ENCODE peak calls at places on chromosomes 4 and X, in eight cellular contexts. One of them, this sample, is unnamed.

GRCh38 chr4:47809654-47810203 is 28.1 kb downstream of the CORIN start:
- DNase-seq in GM12878: no peak
- DNase-seq in A549: no peak
- DNase-seq in endothelial cell of umbilical vein: no peak
- DNase-seq in fibroblast of lung: no peak
- DNase-seq in SK-N-SH: no peak
- DNase-seq in hepatocyte: no peak
- DNase-seq in PC-3: no peak
- DNase-seq in this sample: no peak

GRCh38 chrX:153974003-153974725 is 1.6 kb downstream of the TMEM187 start:
- DNase-seq in GM12878: no peak
- DNase-seq in A549: no peak
- DNase-seq in endothelial cell of umbilical vein: peak; percentile 13
- DNase-seq in fibroblast of lung: no peak
- DNase-seq in SK-N-SH: no peak
- DNase-seq in hepatocyte: no peak
- DNase-seq in PC-3: no peak
- DNase-seq in this sample: peak; percentile 20

GRCh38 chr4:121510260-121510942 is 129.6 kb upstream of the QRFPR start:
- DNase-seq in GM12878: no peak
- DNase-seq in A549: no peak
- DNase-seq in endothelial cell of umbilical vein: no peak
- DNase-seq in fibroblast of lung: no peak
- DNase-seq in SK-N-SH: no peak
- DNase-seq in hepatocyte: no peak
- DNase-seq in PC-3: no peak
- DNase-seq in this sample: no peak

GRCh38 chr4:157014621-157015591 is 43.3 kb upstream of the PDGFC start:
- DNase-seq in GM12878: no peak
- DNase-seq in A549: no peak
- DNase-seq in endothelial cell of umbilical vein: no peak
- DNase-seq in fibroblast of lung: peak; percentile 91
- DNase-seq in SK-N-SH: no peak
- DNase-seq in hepatocyte: peak; percentile 7
- DNase-seq in PC-3: peak; percentile 69
- DNase-seq in this sample: peak; percentile 32

GRCh38 chr4:47855350-47855749 is 17.5 kb upstream of the CORIN start:
- DNase-seq in GM12878: no peak
- DNase-seq in A549: no peak
- DNase-seq in endothelial cell of umbilical vein: no peak
- DNase-seq in fibroblast of lung: peak; percentile 48
- DNase-seq in SK-N-SH: no peak
- DNase-seq in hepatocyte: no peak
- DNase-seq in PC-3: no peak
- DNase-seq in this sample: no peak

GRCh38 chr4:94216394-94216793 is 8.7 kb downstream of the SMARCAD1 start:
- DNase-seq in GM12878: no peak
- DNase-seq in A549: no peak
- DNase-seq in endothelial cell of umbilical vein: no peak
- DNase-seq in fibroblast of lung: no peak
- DNase-seq in SK-N-SH: no peak
- DNase-seq in hepatocyte: no peak
- DNase-seq in PC-3: no peak
- DNase-seq in this sample: no peak

GRCh38 chrX:26915064-26915463 is 548.1 kb downstream of the PPP4R3C start:
- DNase-seq in GM12878: no peak
- DNase-seq in A549: no peak
- DNase-seq in endothelial cell of umbilical vein: peak; percentile 73
- DNase-seq in fibroblast of lung: no peak
- DNase-seq in SK-N-SH: no peak
- DNase-seq in hepatocyte: no peak
- DNase-seq in PC-3: no peak
- DNase-seq in this sample: no peak

GRCh38 chr4:24089831-24090531 is 200.1 kb upstream of the PPARGC1A start:
- DNase-seq in GM12878: no peak
- DNase-seq in A549: no peak
- DNase-seq in endothelial cell of umbilical vein: no peak
- DNase-seq in fibroblast of lung: peak; percentile 89
- DNase-seq in SK-N-SH: no peak
- DNase-seq in hepatocyte: no peak
- DNase-seq in PC-3: peak; percentile 1
- DNase-seq in this sample: no peak

GRCh38 chr4:14583331-14583730 is 418.9 kb upstream of the CPEB2 start:
- DNase-seq in GM12878: no peak
- DNase-seq in A549: no peak
- DNase-seq in endothelial cell of umbilical vein: no peak
- DNase-seq in fibroblast of lung: no peak
- DNase-seq in SK-N-SH: no peak
- DNase-seq in hepatocyte: peak; percentile 7
- DNase-seq in PC-3: peak; percentile 58
- DNase-seq in this sample: no peak

GRCh38 chrX:70454441-70455365 is 10.1 kb downstream of the DLG3 start:
- DNase-seq in GM12878: no peak
- DNase-seq in A549: peak; percentile 57
- DNase-seq in endothelial cell of umbilical vein: peak; percentile 49
- DNase-seq in fibroblast of lung: peak; percentile 66
- DNase-seq in SK-N-SH: peak; percentile 88
- DNase-seq in hepatocyte: peak; percentile 89
- DNase-seq in PC-3: peak; percentile 93
- DNase-seq in this sample: peak; percentile 95

GRCh38 chr4:78551420-78552351 is at the start of gene ANXA3:
- DNase-seq in GM12878: no peak
- DNase-seq in A549: peak; percentile 57
- DNase-seq in endothelial cell of umbilical vein: peak; percentile 39
- DNase-seq in fibroblast of lung: no peak
- DNase-seq in SK-N-SH: peak; percentile 72
- DNase-seq in hepatocyte: peak; percentile 85
- DNase-seq in PC-3: peak; percentile 74
- DNase-seq in this sample: peak; percentile 76

GRCh38 chr4:95178938-95179337 is 369.8 kb downstream of the UNC5C start:
- DNase-seq in GM12878: no peak
- DNase-seq in A549: no peak
- DNase-seq in endothelial cell of umbilical vein: no peak
- DNase-seq in fibroblast of lung: no peak
- DNase-seq in SK-N-SH: no peak
- DNase-seq in hepatocyte: no peak
- DNase-seq in PC-3: peak; percentile 10
- DNase-seq in this sample: no peak

GRCh38 chr4:30619679-30620078 is 100.5 kb upstream of the PCDH7 start:
- DNase-seq in GM12878: peak; percentile 5
- DNase-seq in A549: no peak
- DNase-seq in endothelial cell of umbilical vein: no peak
- DNase-seq in fibroblast of lung: peak; percentile 84
- DNase-seq in SK-N-SH: no peak
- DNase-seq in hepatocyte: no peak
- DNase-seq in PC-3: no peak
- DNase-seq in this sample: no peak

GRCh38 chr4:30839583-30840520 is 119.7 kb downstream of the PCDH7 start:
- DNase-seq in GM12878: no peak
- DNase-seq in A549: no peak
- DNase-seq in endothelial cell of umbilical vein: peak; percentile 2
- DNase-seq in fibroblast of lung: peak; percentile 79
- DNase-seq in SK-N-SH: no peak
- DNase-seq in hepatocyte: peak; percentile 29
- DNase-seq in PC-3: peak; percentile 12
- DNase-seq in this sample: no peak

GRCh38 chrX:84064814-84065213 is 123.2 kb downstream of the RPS6KA6 start:
- DNase-seq in GM12878: no peak
- DNase-seq in A549: no peak
- DNase-seq in endothelial cell of umbilical vein: no peak
- DNase-seq in fibroblast of lung: no peak
- DNase-seq in SK-N-SH: no peak
- DNase-seq in hepatocyte: no peak
- DNase-seq in PC-3: peak; percentile 72
- DNase-seq in this sample: no peak

GRCh38 chr4:8664976-8665375 is 72.4 kb downstream of the CPZ start:
- DNase-seq in GM12878: no peak
- DNase-seq in A549: no peak
- DNase-seq in endothelial cell of umbilical vein: no peak
- DNase-seq in fibroblast of lung: no peak
- DNase-seq in SK-N-SH: no peak
- DNase-seq in hepatocyte: no peak
- DNase-seq in PC-3: no peak
- DNase-seq in this sample: no peak
- TF ChIP-seq CTCF in GM12878: no peak
- TF ChIP-seq CTCF in A549: no peak
- TF ChIP-seq CTCF in endothelial cell of umbilical vein: no peak
- TF ChIP-seq CTCF in fibroblast of lung: no peak
- TF ChIP-seq CTCF in SK-N-SH: no peak
- TF ChIP-seq CTCF in hepatocyte: no peak
- TF ChIP-seq CTCF in PC-3: no peak
- TF ChIP-seq CTCF in this sample: peak; percentile 44

DNA sequence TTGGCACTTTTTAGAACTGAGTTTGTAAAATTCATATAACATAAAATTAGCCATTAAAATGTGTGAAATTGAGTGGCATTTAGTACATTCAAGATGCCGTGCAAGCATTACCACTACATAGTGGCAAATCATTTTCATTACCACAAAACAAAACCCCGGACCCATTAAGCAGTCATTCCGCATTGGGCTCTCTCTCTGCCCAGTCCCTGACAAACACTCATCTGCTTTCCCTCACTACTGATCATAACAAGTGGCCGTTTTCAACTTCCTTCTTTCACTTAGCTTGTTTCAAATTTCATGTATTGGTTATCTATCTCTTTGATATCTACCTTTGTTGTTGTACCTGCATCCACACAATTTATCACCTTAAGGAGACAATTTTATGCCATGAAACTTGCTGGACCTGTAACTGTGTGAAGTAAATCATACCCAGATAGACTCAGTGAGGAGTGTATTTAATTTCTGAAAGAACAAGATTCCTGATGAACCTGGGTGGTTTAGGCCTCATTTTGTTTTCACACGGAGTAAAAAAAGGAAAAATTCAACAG is 202.1 kb downstream of the OR13H1 start:
- DNase-seq in GM12878: peak; percentile 56
- DNase-seq in A549: no peak
- DNase-seq in endothelial cell of umbilical vein: no peak
- DNase-seq in fibroblast of lung: no peak
- DNase-seq in SK-N-SH: no peak
- DNase-seq in hepatocyte: no peak
- DNase-seq in PC-3: peak; percentile 4
- DNase-seq in this sample: no peak
- H3K4me2 ChIP-seq in GM12878: peak overlapping the region; percentile 52
- H3K4me2 ChIP-seq in A549: peak overlapping the region; percentile 84
- H3K4me2 ChIP-seq in endothelial cell of umbilical vein: no peak overlapping the region
- H3K4me2 ChIP-seq in fibroblast of lung: peak overlapping the region; percentile 71
- H3K4me2 ChIP-seq in SK-N-SH: peak overlapping the region; percentile 75
- H3K4me2 ChIP-seq in hepatocyte: no peak overlapping the region
- H3K4me2 ChIP-seq in PC-3: peak overlapping the region; percentile 86
- H3K4me2 ChIP-seq in this sample: no peak overlapping the region

DNA sequence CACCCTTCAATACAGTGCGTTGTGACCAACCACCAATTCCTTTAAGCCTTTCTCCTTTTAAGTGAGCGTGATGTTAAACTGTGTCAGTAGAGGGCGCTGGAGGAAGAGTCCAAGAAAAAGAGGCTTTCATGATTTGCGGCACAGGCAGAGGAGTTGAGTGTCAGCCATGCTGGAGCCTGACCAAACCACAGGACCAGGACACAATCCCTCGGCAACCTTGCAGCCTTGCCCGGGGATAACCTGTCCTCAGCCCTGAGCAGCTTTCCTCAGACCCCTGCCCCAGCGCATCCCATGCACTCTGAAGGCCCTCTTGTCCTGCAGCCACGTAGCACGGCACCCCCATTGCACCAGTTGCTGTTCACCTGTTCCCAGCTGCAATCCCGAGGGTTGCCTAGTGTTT is 53.5 kb upstream of the SMIM31 start:
- DNase-seq in GM12878: no peak
- DNase-seq in A549: peak; percentile 2
- DNase-seq in endothelial cell of umbilical vein: no peak
- DNase-seq in fibroblast of lung: no peak
- DNase-seq in SK-N-SH: peak; percentile 6
- DNase-seq in hepatocyte: no peak
- DNase-seq in PC-3: peak; percentile 40
- DNase-seq in this sample: peak; percentile 75
- TF ChIP-seq CTCF in GM12878: peak; percentile 44
- TF ChIP-seq CTCF in A549: no peak
- TF ChIP-seq CTCF in endothelial cell of umbilical vein: no peak
- TF ChIP-seq CTCF in fibroblast of lung: no peak
- TF ChIP-seq CTCF in SK-N-SH: peak; percentile 46
- TF ChIP-seq CTCF in hepatocyte: no peak
- TF ChIP-seq CTCF in PC-3: peak; percentile 53
- TF ChIP-seq CTCF in this sample: peak; percentile 78

GRCh38 chrX:11365426-11365825 is 72.2 kb downstream of the AMELX start:
- DNase-seq in GM12878: no peak
- DNase-seq in A549: no peak
- DNase-seq in endothelial cell of umbilical vein: no peak
- DNase-seq in fibroblast of lung: no peak
- DNase-seq in SK-N-SH: no peak
- DNase-seq in hepatocyte: no peak
- DNase-seq in PC-3: no peak
- DNase-seq in this sample: no peak

GRCh38 chrX:11367609-11368430 is 74.6 kb downstream of the AMELX start:
- DNase-seq in GM12878: no peak
- DNase-seq in A549: no peak
- DNase-seq in endothelial cell of umbilical vein: peak; percentile 55
- DNase-seq in fibroblast of lung: peak; percentile 8
- DNase-seq in SK-N-SH: no peak
- DNase-seq in hepatocyte: no peak
- DNase-seq in PC-3: peak; percentile 59
- DNase-seq in this sample: no peak

GRCh38 chrX:11364835-11365234 is 71.6 kb downstream of the AMELX start:
- DNase-seq in GM12878: no peak
- DNase-seq in A549: no peak
- DNase-seq in endothelial cell of umbilical vein: no peak
- DNase-seq in fibroblast of lung: no peak
- DNase-seq in SK-N-SH: no peak
- DNase-seq in hepatocyte: no peak
- DNase-seq in PC-3: no peak
- DNase-seq in this sample: no peak

GRCh38 chrX:11366998-11367595 is 73.9 kb downstream of the AMELX start:
- DNase-seq in GM12878: no peak
- DNase-seq in A549: no peak
- DNase-seq in endothelial cell of umbilical vein: no peak
- DNase-seq in fibroblast of lung: no peak
- DNase-seq in SK-N-SH: no peak
- DNase-seq in hepatocyte: no peak
- DNase-seq in PC-3: no peak
- DNase-seq in this sample: no peak

DNA sequence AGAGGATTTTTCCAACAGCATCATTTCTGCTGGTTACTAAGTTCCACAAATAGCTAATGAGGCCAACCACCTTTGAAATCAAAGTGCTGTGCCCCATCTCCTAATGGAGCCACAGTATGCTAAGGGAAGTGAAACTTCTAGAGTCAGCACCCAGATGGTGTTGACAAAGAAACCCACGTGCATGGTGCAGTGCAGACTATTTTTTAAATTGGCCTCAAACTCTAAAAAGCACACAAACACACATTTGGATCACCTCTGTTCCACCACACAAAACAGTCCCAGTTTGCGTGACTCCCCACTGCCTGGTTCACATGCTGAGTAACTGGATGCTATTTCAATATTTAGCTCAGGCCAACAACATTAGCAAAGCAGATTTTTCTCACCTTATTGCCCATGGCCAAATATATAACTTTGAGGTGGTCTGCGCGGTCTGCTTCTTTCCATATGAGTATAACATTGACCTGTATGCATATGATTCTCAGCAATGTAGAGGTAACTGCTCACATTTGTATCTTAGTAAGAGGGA is 69.9 kb downstream of the AMELX start:
- DNase-seq in GM12878: peak; percentile 67
- DNase-seq in A549: no peak
- DNase-seq in endothelial cell of umbilical vein: no peak
- DNase-seq in fibroblast of lung: no peak
- DNase-seq in SK-N-SH: no peak
- DNase-seq in hepatocyte: no peak
- DNase-seq in PC-3: no peak
- DNase-seq in this sample: no peak
- H3K4me2 ChIP-seq in GM12878: no peak overlapping the region
- H3K4me2 ChIP-seq in A549: no peak overlapping the region
- H3K4me2 ChIP-seq in endothelial cell of umbilical vein: no peak overlapping the region
- H3K4me2 ChIP-seq in fibroblast of lung: no peak overlapping the region
- H3K4me2 ChIP-seq in SK-N-SH: no peak overlapping the region
- H3K4me2 ChIP-seq in hepatocyte: no peak overlapping the region
- H3K4me2 ChIP-seq in PC-3: no peak overlapping the region
- H3K4me2 ChIP-seq in this sample: no peak overlapping the region